ENCODE peak calls at places on chromosomes 11 and 22, in six cellular contexts. One of them, this sample, is unnamed.
A peak's percentile ranks its signal among the peaks of the same experiment; 100 is the strongest.

GRCh38 chr11:28461846-28462245 is 353.7 kb downstream of the METTL15 start:
- DNase-seq in heart right ventricle: no peak
- DNase-seq in upper lobe of right lung: no peak
- DNase-seq in right lobe of liver: no peak
- DNase-seq in ascending aorta: no peak
- DNase-seq in lower lobe of right lung: no peak
- DNase-seq in this sample: no peak

GRCh38 chr11:86147004-86147403 is 78.1 kb upstream of the PICALM start:
- DNase-seq in heart right ventricle: no peak
- DNase-seq in upper lobe of right lung: no peak
- DNase-seq in right lobe of liver: no peak
- DNase-seq in ascending aorta: no peak
- DNase-seq in lower lobe of right lung: no peak
- DNase-seq in this sample: no peak

GRCh38 chr11:18452927-18453326 is 2.7 kb upstream of the LDHAL6A start:
- DNase-seq in heart right ventricle: no peak
- DNase-seq in upper lobe of right lung: no peak
- DNase-seq in right lobe of liver: no peak
- DNase-seq in ascending aorta: no peak
- DNase-seq in lower lobe of right lung: no peak
- DNase-seq in this sample: no peak

GRCh38 chr11:67113231-67113721 is 5.8 kb upstream of the KDM2A start:
- DNase-seq in heart right ventricle: no peak
- DNase-seq in upper lobe of right lung: peak; percentile 42
- DNase-seq in right lobe of liver: peak; percentile 31
- DNase-seq in ascending aorta: no peak
- DNase-seq in lower lobe of right lung: no peak
- DNase-seq in this sample: peak; percentile 41

GRCh38 chr11:111325259-111325658 is 26.9 kb downstream of the POU2AF3 start:
- DNase-seq in heart right ventricle: no peak
- DNase-seq in upper lobe of right lung: no peak
- DNase-seq in right lobe of liver: no peak
- DNase-seq in ascending aorta: no peak
- DNase-seq in lower lobe of right lung: no peak
- DNase-seq in this sample: no peak

GRCh38 chr22:28032896-28033295 is 113.8 kb upstream of the PITPNB start:
- DNase-seq in heart right ventricle: no peak
- DNase-seq in upper lobe of right lung: no peak
- DNase-seq in right lobe of liver: no peak
- DNase-seq in ascending aorta: no peak
- DNase-seq in lower lobe of right lung: no peak
- DNase-seq in this sample: no peak

GRCh38 chr11:27896096-27896495 is 195.8 kb upstream of the BDNF start:
- DNase-seq in heart right ventricle: no peak
- DNase-seq in upper lobe of right lung: no peak
- DNase-seq in right lobe of liver: no peak
- DNase-seq in ascending aorta: no peak
- DNase-seq in lower lobe of right lung: no peak
- DNase-seq in this sample: no peak

GRCh38 chr11:63907808-63908530 is 9.0 kb downstream of the RCOR2 start:
- DNase-seq in heart right ventricle: no peak
- DNase-seq in upper lobe of right lung: no peak
- DNase-seq in right lobe of liver: no peak
- DNase-seq in ascending aorta: no peak
- DNase-seq in lower lobe of right lung: no peak
- DNase-seq in this sample: no peak

GRCh38 chr22:29032584-29032983 is 29.0 kb downstream of the C22orf31 start:
- DNase-seq in heart right ventricle: no peak
- DNase-seq in upper lobe of right lung: no peak
- DNase-seq in right lobe of liver: peak; percentile 77
- DNase-seq in ascending aorta: no peak
- DNase-seq in lower lobe of right lung: no peak
- DNase-seq in this sample: no peak

GRCh38 chr11:129691154-129691553 is 124.5 kb upstream of the TMEM45B start:
- DNase-seq in heart right ventricle: no peak
- DNase-seq in upper lobe of right lung: peak; percentile 28
- DNase-seq in right lobe of liver: no peak
- DNase-seq in ascending aorta: no peak
- DNase-seq in lower lobe of right lung: no peak
- DNase-seq in this sample: no peak

GRCh38 chr11:16861867-16862266 is 123.4 kb downstream of the C11orf58 start:
- DNase-seq in heart right ventricle: no peak
- DNase-seq in upper lobe of right lung: no peak
- DNase-seq in right lobe of liver: no peak
- DNase-seq in ascending aorta: no peak
- DNase-seq in lower lobe of right lung: no peak
- DNase-seq in this sample: no peak

GRCh38 chr11:19846654-19847330 is 134.2 kb downstream of the NAV2 start:
- DNase-seq in heart right ventricle: peak; percentile 58
- DNase-seq in upper lobe of right lung: no peak
- DNase-seq in right lobe of liver: no peak
- DNase-seq in ascending aorta: no peak
- DNase-seq in lower lobe of right lung: no peak
- DNase-seq in this sample: no peak

GRCh38 chr22:17672417-17672991 is 33.9 kb downstream of the BCL2L13 start:
- DNase-seq in heart right ventricle: no peak
- DNase-seq in upper lobe of right lung: no peak
- DNase-seq in right lobe of liver: no peak
- DNase-seq in ascending aorta: no peak
- DNase-seq in lower lobe of right lung: no peak
- DNase-seq in this sample: no peak

GRCh38 chr11:27216268-27217149 is 146.5 kb downstream of the CCDC34 start:
- DNase-seq in heart right ventricle: peak; percentile 66
- DNase-seq in upper lobe of right lung: peak; percentile 66
- DNase-seq in right lobe of liver: no peak
- DNase-seq in ascending aorta: no peak
- DNase-seq in lower lobe of right lung: peak; percentile 49
- DNase-seq in this sample: peak; percentile 89

GRCh38 chr11:32772731-32773130 is 21.7 kb downstream of the CCDC73 start:
- DNase-seq in heart right ventricle: no peak
- DNase-seq in upper lobe of right lung: no peak
- DNase-seq in right lobe of liver: no peak
- DNase-seq in ascending aorta: no peak
- DNase-seq in lower lobe of right lung: no peak
- DNase-seq in this sample: no peak

GRCh38 chr11:102186836-102187235 is 76.6 kb downstream of the YAP1 start:
- DNase-seq in heart right ventricle: no peak
- DNase-seq in upper lobe of right lung: no peak
- DNase-seq in right lobe of liver: no peak
- DNase-seq in ascending aorta: no peak
- DNase-seq in lower lobe of right lung: no peak
- DNase-seq in this sample: no peak

GRCh38 chr22:20810645-20811044 is 36.7 kb downstream of the SERPIND1 start:
- DNase-seq in heart right ventricle: no peak
- DNase-seq in upper lobe of right lung: no peak
- DNase-seq in right lobe of liver: no peak
- DNase-seq in ascending aorta: no peak
- DNase-seq in lower lobe of right lung: no peak
- DNase-seq in this sample: no peak

GRCh38 chr11:111370902-111371578 is 8.0 kb downstream of the POU2AF1 start:
- DNase-seq in heart right ventricle: no peak
- DNase-seq in upper lobe of right lung: no peak
- DNase-seq in right lobe of liver: no peak
- DNase-seq in ascending aorta: no peak
- DNase-seq in lower lobe of right lung: no peak
- DNase-seq in this sample: no peak

GRCh38 chr22:35777335-35777975 is 59.8 kb downstream of the APOL5 start:
- DNase-seq in heart right ventricle: no peak
- DNase-seq in upper lobe of right lung: no peak
- DNase-seq in right lobe of liver: no peak
- DNase-seq in ascending aorta: no peak
- DNase-seq in lower lobe of right lung: no peak
- DNase-seq in this sample: no peak

GRCh38 chr22:34319346-34319745 is 399.1 kb upstream of the LARGE1 start:
- DNase-seq in heart right ventricle: no peak
- DNase-seq in upper lobe of right lung: no peak
- DNase-seq in right lobe of liver: no peak
- DNase-seq in ascending aorta: no peak
- DNase-seq in lower lobe of right lung: no peak
- DNase-seq in this sample: no peak

GRCh38 chr11:13023423-13023822 is 14.3 kb downstream of the RASSF10 start:
- DNase-seq in heart right ventricle: no peak
- DNase-seq in upper lobe of right lung: no peak
- DNase-seq in right lobe of liver: no peak
- DNase-seq in ascending aorta: no peak
- DNase-seq in lower lobe of right lung: no peak
- DNase-seq in this sample: no peak

GRCh38 chr11:46332568-46333128 is 14.6 kb upstream of the DGKZ start:
- DNase-seq in heart right ventricle: no peak
- DNase-seq in upper lobe of right lung: no peak
- DNase-seq in right lobe of liver: no peak
- DNase-seq in ascending aorta: no peak
- DNase-seq in lower lobe of right lung: peak; percentile 45
- DNase-seq in this sample: no peak

GRCh38 chr22:17131686-17132085 is 10.5 kb upstream of the TMEM121B start:
- DNase-seq in heart right ventricle: no peak
- DNase-seq in upper lobe of right lung: no peak
- DNase-seq in right lobe of liver: no peak
- DNase-seq in ascending aorta: no peak
- DNase-seq in lower lobe of right lung: no peak
- DNase-seq in this sample: no peak

GRCh38 chr11:113121746-113122145 is 160.5 kb downstream of the NCAM1 start:
- DNase-seq in heart right ventricle: no peak
- DNase-seq in upper lobe of right lung: no peak
- DNase-seq in right lobe of liver: no peak
- DNase-seq in ascending aorta: no peak
- DNase-seq in lower lobe of right lung: no peak
- DNase-seq in this sample: no peak

GRCh38 chr11:9600651-9601040 is 27.2 kb downstream of the WEE1 start:
- DNase-seq in heart right ventricle: no peak
- DNase-seq in upper lobe of right lung: no peak
- DNase-seq in right lobe of liver: no peak
- DNase-seq in ascending aorta: no peak
- DNase-seq in lower lobe of right lung: no peak
- DNase-seq in this sample: no peak

GRCh38 chr11:2788751-2789140 is 89.0 kb upstream of the KCNQ1OT1 start:
- DNase-seq in heart right ventricle: peak; percentile 2
- DNase-seq in upper lobe of right lung: peak; percentile 40
- DNase-seq in right lobe of liver: no peak
- DNase-seq in ascending aorta: no peak
- DNase-seq in lower lobe of right lung: peak; percentile 34
- DNase-seq in this sample: peak; percentile 65

GRCh38 chr11:8731647-8732188 is 49.1 kb downstream of the RPL27A start:
- DNase-seq in heart right ventricle: no peak
- DNase-seq in upper lobe of right lung: no peak
- DNase-seq in right lobe of liver: no peak
- DNase-seq in ascending aorta: no peak
- DNase-seq in lower lobe of right lung: no peak
- DNase-seq in this sample: no peak

GRCh38 chr11:8867035-8867434 is 44.0 kb upstream of the AKIP1 start:
- DNase-seq in heart right ventricle: no peak
- DNase-seq in upper lobe of right lung: no peak
- DNase-seq in right lobe of liver: no peak
- DNase-seq in ascending aorta: no peak
- DNase-seq in lower lobe of right lung: no peak
- DNase-seq in this sample: no peak

GRCh38 chr11:47961383-47961782 is 19.0 kb upstream of the PTPRJ start:
- DNase-seq in heart right ventricle: no peak
- DNase-seq in upper lobe of right lung: no peak
- DNase-seq in right lobe of liver: peak; percentile 7
- DNase-seq in ascending aorta: no peak
- DNase-seq in lower lobe of right lung: peak; percentile 20
- DNase-seq in this sample: no peak

DNA sequence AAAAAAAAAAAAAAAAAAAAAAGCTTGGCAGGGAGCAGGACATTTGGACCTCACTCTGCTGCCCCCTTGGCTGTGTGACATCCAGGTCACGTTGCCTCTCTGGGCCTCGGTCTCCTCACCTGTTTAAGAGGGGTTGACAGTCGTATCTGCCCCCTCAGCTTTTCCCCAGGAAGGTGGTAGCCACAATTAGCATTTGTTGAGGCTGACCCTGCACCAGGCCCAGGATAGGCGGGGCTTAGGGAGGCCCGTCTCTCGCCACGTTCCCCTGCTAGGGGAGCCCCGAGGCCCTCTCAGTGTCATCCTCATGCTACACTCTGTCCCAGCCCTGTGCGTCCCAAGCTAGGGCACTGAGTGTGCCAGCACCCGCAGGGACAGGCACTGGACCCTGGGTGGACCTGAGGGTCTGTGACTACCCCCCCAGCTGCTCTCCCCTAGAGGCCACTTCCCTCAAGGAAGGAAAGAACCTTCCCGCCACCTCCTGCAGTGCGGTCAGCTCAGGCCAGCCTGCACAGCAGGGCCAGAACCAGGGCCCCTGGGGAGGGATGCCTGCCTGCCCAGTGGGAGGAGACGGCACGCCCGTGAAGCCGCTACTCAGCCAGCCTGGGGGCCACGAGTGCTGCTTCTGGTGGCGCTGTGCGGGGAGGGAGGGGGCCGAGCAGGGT is 38.5 kb upstream of the PPARA start:
- DNase-seq in heart right ventricle: no peak
- DNase-seq in upper lobe of right lung: no peak
- DNase-seq in right lobe of liver: no peak
- DNase-seq in ascending aorta: no peak
- DNase-seq in lower lobe of right lung: no peak
- DNase-seq in this sample: no peak
- H3K4me1 ChIP-seq in heart right ventricle: peaks cover 78% of the 10 kb centered on the region
- H3K4me1 ChIP-seq in upper lobe of right lung: peaks cover 56% of the 10 kb centered on the region
- H3K4me1 ChIP-seq in right lobe of liver: peaks cover 48% of the 10 kb centered on the region
- H3K4me1 ChIP-seq in ascending aorta: peaks cover 39% of the 10 kb centered on the region
- H3K4me1 ChIP-seq in lower lobe of right lung: peaks cover 73% of the 10 kb centered on the region
- H3K4me1 ChIP-seq in this sample: peaks cover 39% of the 10 kb centered on the region

GRCh38 chr22:40001104-40001503 is 6.3 kb downstream of the FAM83F start:
- DNase-seq in heart right ventricle: no peak
- DNase-seq in upper lobe of right lung: no peak
- DNase-seq in right lobe of liver: no peak
- DNase-seq in ascending aorta: no peak
- DNase-seq in lower lobe of right lung: no peak
- DNase-seq in this sample: no peak
- H3K4me1 ChIP-seq in heart right ventricle: peaks cover 8% of the 10 kb centered on the region
- H3K4me1 ChIP-seq in upper lobe of right lung: no peaks in the 10 kb centered on the region
- H3K4me1 ChIP-seq in right lobe of liver: peaks cover 41% of the 10 kb centered on the region
- H3K4me1 ChIP-seq in ascending aorta: no peaks in the 10 kb centered on the region
- H3K4me1 ChIP-seq in lower lobe of right lung: no peaks in the 10 kb centered on the region
- H3K4me1 ChIP-seq in this sample: peaks cover 12% of the 10 kb centered on the region

GRCh38 chr22:41781508-41781906 is 19.0 kb upstream of the CCDC134 start:
- DNase-seq in heart right ventricle: no peak
- DNase-seq in upper lobe of right lung: no peak
- DNase-seq in right lobe of liver: no peak
- DNase-seq in ascending aorta: no peak
- DNase-seq in lower lobe of right lung: no peak
- DNase-seq in this sample: no peak
- H3K4me1 ChIP-seq in heart right ventricle: no peaks in the 10 kb centered on the region
- H3K4me1 ChIP-seq in upper lobe of right lung: no peaks in the 10 kb centered on the region
- H3K4me1 ChIP-seq in right lobe of liver: no peaks in the 10 kb centered on the region
- H3K4me1 ChIP-seq in ascending aorta: no peaks in the 10 kb centered on the region
- H3K4me1 ChIP-seq in lower lobe of right lung: peaks cover 14% of the 10 kb centered on the region
- H3K4me1 ChIP-seq in this sample: no peaks in the 10 kb centered on the region

DNA sequence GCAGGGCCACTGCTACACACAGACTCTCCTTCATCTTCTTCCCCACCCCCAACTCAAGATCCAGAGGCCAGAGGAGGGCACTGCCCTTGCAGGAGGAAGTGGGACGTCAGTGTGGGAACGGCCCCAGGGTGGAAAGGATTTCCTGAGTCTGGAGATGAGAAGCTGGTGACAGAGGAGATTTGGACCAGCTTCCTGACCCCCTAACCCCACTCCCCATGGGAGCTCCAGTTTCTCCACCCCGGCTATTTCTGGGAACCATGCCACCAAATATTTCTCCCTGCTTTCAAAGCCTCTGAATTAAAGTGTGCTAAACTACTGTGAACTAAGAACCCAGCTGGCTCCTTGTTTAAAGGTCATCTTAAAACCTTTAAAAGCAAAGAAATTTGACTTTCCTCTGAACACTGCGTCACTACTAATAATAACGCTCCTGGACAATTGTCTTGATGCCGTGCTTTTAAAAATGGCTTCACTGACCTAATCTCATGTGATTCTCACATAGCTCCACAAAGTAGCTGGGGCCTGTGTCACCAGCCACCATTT is 46.6 kb downstream of the CWC15 start:
- DNase-seq in heart right ventricle: peak; percentile 93
- DNase-seq in upper lobe of right lung: peak; percentile 75
- DNase-seq in right lobe of liver: peak; percentile 64
- DNase-seq in ascending aorta: peak; percentile 27
- DNase-seq in lower lobe of right lung: peak; percentile 73
- DNase-seq in this sample: peak; percentile 95
- H3K4me1 ChIP-seq in heart right ventricle: peaks cover 25% of the 10 kb centered on the region
- H3K4me1 ChIP-seq in upper lobe of right lung: peaks cover 49% of the 10 kb centered on the region
- H3K4me1 ChIP-seq in right lobe of liver: no peaks in the 10 kb centered on the region
- H3K4me1 ChIP-seq in ascending aorta: peaks cover 12% of the 10 kb centered on the region
- H3K4me1 ChIP-seq in lower lobe of right lung: peaks cover 49% of the 10 kb centered on the region
- H3K4me1 ChIP-seq in this sample: peaks cover 28% of the 10 kb centered on the region